ENCODE peak calls at places on chromosomes 7 and 10, in nine cellular contexts. One of them, this sample, is unnamed.

GRCh38 chr10:24851595-24851994 is 100.8 kb downstream of the PRTFDC1 start:
- DNase-seq in adrenal gland: no peak
- DNase-seq in A549: no peak
- DNase-seq in body of pancreas: peak; percentile 45
- DNase-seq in heart left ventricle: no peak
- DNase-seq in Peyer's patch: no peak
- DNase-seq in tibial nerve: no peak
- DNase-seq in IMR-90: peak; percentile 54
- DNase-seq in HCT116: no peak
- DNase-seq in this sample: no peak

GRCh38 chr7:85828654-85829053 is 641.8 kb upstream of the SEMA3D start:
- DNase-seq in A549: no peak
- DNase-seq in IMR-90: no peak
- DNase-seq in HCT116: no peak
- DNase-seq in heart left ventricle: no peak
- DNase-seq in adrenal gland: no peak
- DNase-seq in tibial nerve: no peak
- DNase-seq in Peyer's patch: no peak
- DNase-seq in body of pancreas: no peak
- DNase-seq in this sample: no peak

GRCh38 chr10:92011560-92012214 is 88.1 kb downstream of the BTAF1 start:
- DNase-seq in Peyer's patch: no peak
- DNase-seq in adrenal gland: no peak
- DNase-seq in body of pancreas: no peak
- DNase-seq in HCT116: peak; percentile 69
- DNase-seq in tibial nerve: no peak
- DNase-seq in IMR-90: peak; percentile 83
- DNase-seq in A549: peak; percentile 62
- DNase-seq in heart left ventricle: no peak
- DNase-seq in this sample: no peak

GRCh38 chr10:132168571-132169030 is 18.1 kb upstream of the DPYSL4 start:
- DNase-seq in IMR-90: no peak
- DNase-seq in heart left ventricle: no peak
- DNase-seq in A549: no peak
- DNase-seq in Peyer's patch: no peak
- DNase-seq in HCT116: no peak
- DNase-seq in tibial nerve: no peak
- DNase-seq in body of pancreas: no peak
- DNase-seq in adrenal gland: no peak
- DNase-seq in this sample: no peak

GRCh38 chr10:49534670-49535381 is 4.1 kb downstream of the ERCC6 start:
- DNase-seq in IMR-90: peak; percentile 78
- DNase-seq in Peyer's patch: no peak
- DNase-seq in heart left ventricle: no peak
- DNase-seq in tibial nerve: no peak
- DNase-seq in body of pancreas: no peak
- DNase-seq in HCT116: no peak
- DNase-seq in adrenal gland: no peak
- DNase-seq in A549: no peak
- DNase-seq in this sample: no peak

GRCh38 chr7:8908889-8909288 is 475.5 kb downstream of the NXPH1 start:
- DNase-seq in tibial nerve: no peak
- DNase-seq in body of pancreas: no peak
- DNase-seq in IMR-90: no peak
- DNase-seq in adrenal gland: no peak
- DNase-seq in HCT116: no peak
- DNase-seq in Peyer's patch: no peak
- DNase-seq in heart left ventricle: no peak
- DNase-seq in A549: no peak
- DNase-seq in this sample: no peak

GRCh38 chr7:107961399-107961798 is 41.6 kb downstream of the LAMB1 start:
- DNase-seq in A549: no peak
- DNase-seq in HCT116: no peak
- DNase-seq in Peyer's patch: peak; percentile 65
- DNase-seq in heart left ventricle: peak; percentile 42
- DNase-seq in adrenal gland: peak; percentile 39
- DNase-seq in tibial nerve: peak; percentile 67
- DNase-seq in IMR-90: no peak
- DNase-seq in body of pancreas: peak; percentile 26
- DNase-seq in this sample: no peak

GRCh38 chr7:159127691-159128642 is 16.7 kb downstream of the VIPR2 start:
- DNase-seq in HCT116: no peak
- DNase-seq in tibial nerve: no peak
- DNase-seq in A549: no peak
- DNase-seq in body of pancreas: no peak
- DNase-seq in heart left ventricle: no peak
- DNase-seq in adrenal gland: no peak
- DNase-seq in Peyer's patch: peak; percentile 27
- DNase-seq in IMR-90: no peak
- DNase-seq in this sample: no peak

GRCh38 chr7:114789942-114790341 is 132.0 kb upstream of the MDFIC start:
- DNase-seq in heart left ventricle: no peak
- DNase-seq in HCT116: no peak
- DNase-seq in IMR-90: peak; percentile 87
- DNase-seq in tibial nerve: no peak
- DNase-seq in body of pancreas: no peak
- DNase-seq in Peyer's patch: no peak
- DNase-seq in A549: no peak
- DNase-seq in adrenal gland: no peak
- DNase-seq in this sample: no peak

GRCh38 chr7:91089382-91089963 is 174.8 kb upstream of the FZD1 start:
- DNase-seq in IMR-90: peak; percentile 48
- DNase-seq in HCT116: peak; percentile 26
- DNase-seq in Peyer's patch: no peak
- DNase-seq in A549: peak; percentile 17
- DNase-seq in tibial nerve: no peak
- DNase-seq in body of pancreas: peak; percentile 8
- DNase-seq in heart left ventricle: no peak
- DNase-seq in adrenal gland: no peak
- DNase-seq in this sample: no peak

GRCh38 chr10:50620899-50621298 is 2.9 kb downstream of the SGMS1 start:
- DNase-seq in adrenal gland: no peak
- DNase-seq in A549: no peak
- DNase-seq in heart left ventricle: no peak
- DNase-seq in HCT116: no peak
- DNase-seq in Peyer's patch: no peak
- DNase-seq in IMR-90: no peak
- DNase-seq in tibial nerve: no peak
- DNase-seq in body of pancreas: no peak
- DNase-seq in this sample: no peak

GRCh38 chr10:50622497-50623298 is 1.1 kb downstream of the SGMS1 start:
- DNase-seq in HCT116: no peak
- DNase-seq in tibial nerve: no peak
- DNase-seq in body of pancreas: peak; percentile 55
- DNase-seq in heart left ventricle: peak; percentile 47
- DNase-seq in Peyer's patch: peak; percentile 74
- DNase-seq in A549: peak; percentile 46
- DNase-seq in IMR-90: peak; percentile 50
- DNase-seq in adrenal gland: peak; percentile 69
- DNase-seq in this sample: no peak

GRCh38 chr10:50619882-50620281 is 3.9 kb downstream of the SGMS1 start:
- DNase-seq in tibial nerve: no peak
- DNase-seq in body of pancreas: no peak
- DNase-seq in adrenal gland: no peak
- DNase-seq in HCT116: no peak
- DNase-seq in A549: no peak
- DNase-seq in Peyer's patch: no peak
- DNase-seq in IMR-90: no peak
- DNase-seq in heart left ventricle: no peak
- DNase-seq in this sample: no peak

GRCh38 chr10:50623299-50624153 is at the start of gene SGMS1:
- DNase-seq in IMR-90: peak; percentile 83
- DNase-seq in body of pancreas: peak; percentile 88
- DNase-seq in HCT116: peak; percentile 50
- DNase-seq in Peyer's patch: peak; percentile 92
- DNase-seq in A549: peak; percentile 81
- DNase-seq in tibial nerve: peak; percentile 73
- DNase-seq in heart left ventricle: peak; percentile 90
- DNase-seq in adrenal gland: peak; percentile 90
- DNase-seq in this sample: no peak

DNA sequence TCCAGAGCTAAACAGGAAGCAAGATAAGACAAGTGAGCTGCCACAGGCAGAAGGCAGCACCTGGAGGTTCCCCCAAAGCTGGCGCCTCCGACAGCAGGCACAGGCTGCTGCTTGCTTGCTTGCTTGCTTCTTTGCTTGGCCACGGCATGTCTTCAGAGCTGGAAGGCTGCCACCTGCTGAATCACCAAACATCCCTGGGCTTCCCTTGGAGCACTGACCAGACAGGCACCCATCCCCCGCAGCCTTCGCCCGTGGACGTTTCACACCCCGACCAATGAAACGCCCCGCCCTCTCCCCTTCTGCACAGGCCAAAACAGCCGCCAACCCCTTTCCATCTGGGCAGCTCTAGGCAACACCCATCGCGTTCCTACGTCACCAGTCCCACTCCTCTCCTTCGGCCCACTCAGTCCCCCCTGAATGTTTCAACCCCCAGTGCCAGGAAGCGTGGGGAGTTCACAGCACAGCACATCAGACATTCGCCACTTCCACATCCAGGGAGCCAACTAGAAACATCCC is 1.7 kb downstream of the SGMS1 start:
- DNase-seq in heart left ventricle: peak; percentile 95
- DNase-seq in IMR-90: peak; percentile 96
- DNase-seq in adrenal gland: peak; percentile 99
- DNase-seq in A549: peak; percentile 76
- DNase-seq in Peyer's patch: peak; percentile 97
- DNase-seq in HCT116: peak; percentile 75
- DNase-seq in tibial nerve: peak; percentile 96
- DNase-seq in body of pancreas: peak; percentile 95
- DNase-seq in this sample: peak; percentile 99
- TF ChIP-seq POLR2A in heart left ventricle: no peak
- TF ChIP-seq POLR2A in IMR-90: peak; percentile 36
- TF ChIP-seq POLR2A in adrenal gland: peak; percentile 31
- TF ChIP-seq POLR2A in A549: no peak
- TF ChIP-seq POLR2A in Peyer's patch: no peak
- TF ChIP-seq POLR2A in HCT116: no peak
- TF ChIP-seq POLR2A in tibial nerve: peak; percentile 59
- TF ChIP-seq POLR2A in body of pancreas: peak; percentile 46
- TF ChIP-seq POLR2A in this sample: no peak

GRCh38 chr7:44488955-44489354 is 1.5 kb downstream of the NUDCD3 start:
- DNase-seq in IMR-90: no peak
- DNase-seq in tibial nerve: no peak
- DNase-seq in A549: no peak
- DNase-seq in Peyer's patch: no peak
- DNase-seq in HCT116: no peak
- DNase-seq in heart left ventricle: no peak
- DNase-seq in adrenal gland: no peak
- DNase-seq in body of pancreas: no peak
- DNase-seq in this sample: no peak

GRCh38 chr7:44486693-44487092 is 3.8 kb downstream of the NUDCD3 start:
- DNase-seq in body of pancreas: peak; percentile 75
- DNase-seq in A549: no peak
- DNase-seq in HCT116: no peak
- DNase-seq in Peyer's patch: no peak
- DNase-seq in IMR-90: peak; percentile 49
- DNase-seq in adrenal gland: peak; percentile 54
- DNase-seq in heart left ventricle: no peak
- DNase-seq in tibial nerve: no peak
- DNase-seq in this sample: no peak

GRCh38 chr7:44482502-44483485 is 7.7 kb downstream of the NUDCD3 start:
- DNase-seq in body of pancreas: no peak
- DNase-seq in heart left ventricle: no peak
- DNase-seq in IMR-90: no peak
- DNase-seq in HCT116: no peak
- DNase-seq in adrenal gland: no peak
- DNase-seq in tibial nerve: no peak
- DNase-seq in A549: no peak
- DNase-seq in Peyer's patch: no peak
- DNase-seq in this sample: no peak

GRCh38 chr7:44486001-44486400 is 4.5 kb downstream of the NUDCD3 start:
- DNase-seq in Peyer's patch: no peak
- DNase-seq in HCT116: no peak
- DNase-seq in A549: no peak
- DNase-seq in body of pancreas: no peak
- DNase-seq in tibial nerve: no peak
- DNase-seq in adrenal gland: no peak
- DNase-seq in heart left ventricle: no peak
- DNase-seq in IMR-90: no peak
- DNase-seq in this sample: no peak

GRCh38 chr7:44484482-44485313 is 5.8 kb downstream of the NUDCD3 start:
- DNase-seq in IMR-90: no peak
- DNase-seq in heart left ventricle: no peak
- DNase-seq in HCT116: no peak
- DNase-seq in Peyer's patch: no peak
- DNase-seq in A549: no peak
- DNase-seq in tibial nerve: no peak
- DNase-seq in body of pancreas: no peak
- DNase-seq in adrenal gland: no peak
- DNase-seq in this sample: no peak
- H3K4me3 ChIP-seq in IMR-90: no peak overlapping the region
- H3K4me3 ChIP-seq in heart left ventricle: no peak overlapping the region
- H3K4me3 ChIP-seq in HCT116: no peak overlapping the region
- H3K4me3 ChIP-seq in Peyer's patch: no peak overlapping the region
- H3K4me3 ChIP-seq in A549: no peak overlapping the region
- H3K4me3 ChIP-seq in tibial nerve: no peak overlapping the region
- H3K4me3 ChIP-seq in body of pancreas: no peak overlapping the region
- H3K4me3 ChIP-seq in adrenal gland: no peak overlapping the region
- H3K4me3 ChIP-seq in this sample: no peak overlapping the region

GRCh38 chr10:628386-629045 is 61.0 kb downstream of the DIP2C start:
- DNase-seq in adrenal gland: no peak
- DNase-seq in HCT116: no peak
- DNase-seq in body of pancreas: no peak
- DNase-seq in IMR-90: no peak
- DNase-seq in heart left ventricle: no peak
- DNase-seq in A549: no peak
- DNase-seq in Peyer's patch: no peak
- DNase-seq in tibial nerve: no peak
- DNase-seq in this sample: no peak
- H3K4me1 ChIP-seq in adrenal gland: peaks cover 27% of the 10 kb centered on the region
- H3K4me1 ChIP-seq in HCT116: no peaks in the 10 kb centered on the region
- H3K4me1 ChIP-seq in body of pancreas: peaks cover 29% of the 10 kb centered on the region
- H3K4me1 ChIP-seq in IMR-90: peaks cover 25% of the 10 kb centered on the region
- H3K4me1 ChIP-seq in heart left ventricle: peaks cover 27% of the 10 kb centered on the region
- H3K4me1 ChIP-seq in A549: peaks cover 12% of the 10 kb centered on the region
- H3K4me1 ChIP-seq in Peyer's patch: no peaks in the 10 kb centered on the region
- H3K4me1 ChIP-seq in tibial nerve: peaks cover 3% of the 10 kb centered on the region
- H3K4me1 ChIP-seq in this sample: peaks cover 30% of the 10 kb centered on the region

GRCh38 chr7:43926193-43927043 is at the start of gene UBE2D4:
- DNase-seq in heart left ventricle: peak; percentile 83
- DNase-seq in IMR-90: peak; percentile 56
- DNase-seq in adrenal gland: peak; percentile 89
- DNase-seq in A549: peak; percentile 86
- DNase-seq in Peyer's patch: peak; percentile 97
- DNase-seq in body of pancreas: peak; percentile 92
- DNase-seq in HCT116: peak; percentile 71
- DNase-seq in tibial nerve: peak; percentile 68
- DNase-seq in this sample: no peak
- TF ChIP-seq POLR2A in heart left ventricle: peak; percentile 71
- TF ChIP-seq POLR2A in IMR-90: peak; percentile 40
- TF ChIP-seq POLR2A in adrenal gland: peak; percentile 98
- TF ChIP-seq POLR2A in A549: peak; percentile 92
- TF ChIP-seq POLR2A in Peyer's patch: peak; percentile 98
- TF ChIP-seq POLR2A in body of pancreas: peak; percentile 99
- TF ChIP-seq POLR2A in HCT116: peak; percentile 95
- TF ChIP-seq POLR2A in tibial nerve: peak; percentile 97
- TF ChIP-seq POLR2A in this sample: peak; percentile 96

GRCh38 chr7:5478568-5479045 is 55.0 kb upstream of the TNRC18 start:
- DNase-seq in IMR-90: no peak
- DNase-seq in adrenal gland: no peak
- DNase-seq in tibial nerve: no peak
- DNase-seq in body of pancreas: no peak
- DNase-seq in Peyer's patch: no peak
- DNase-seq in A549: no peak
- DNase-seq in heart left ventricle: no peak
- DNase-seq in HCT116: no peak
- DNase-seq in this sample: no peak
- H3K4me3 ChIP-seq in IMR-90: no peak overlapping the region
- H3K4me3 ChIP-seq in adrenal gland: no peak overlapping the region
- H3K4me3 ChIP-seq in tibial nerve: peak overlapping the region; percentile 36
- H3K4me3 ChIP-seq in body of pancreas: no peak overlapping the region
- H3K4me3 ChIP-seq in Peyer's patch: peak overlapping the region; percentile 31
- H3K4me3 ChIP-seq in A549: no peak overlapping the region
- H3K4me3 ChIP-seq in heart left ventricle: peak overlapping the region; percentile 37
- H3K4me3 ChIP-seq in HCT116: no peak overlapping the region
- H3K4me3 ChIP-seq in this sample: peak overlapping the region; percentile 12

This sample was measured in vagina.